ENCODE peak calls at places on chromosome 2, in eight cellular contexts. V is uterus, K is iPS DF 6.9, F is gastrocnemius medialis, X is mesenchymal stem cell, U is heart right ventricle, I is body of pancreas, A is astrocyte. E is an unnamed sample.

GRCh38 chr2:3377279-3377611 is 373 bp downstream of the EIPR1 start:
- DNase-seq in V (no peak), K (no peak), F (no peak), X (peak; percentile 60), U (no peak), I (no peak), A (peak; percentile 35), E (no peak)

GRCh38 chr2:220654322-220654721 is 917.8 kb downstream of the EPHA4 start:
- DNase-seq in V (no peak), K (no peak), F (no peak), X (no peak), U (no peak), I (no peak), A (no peak), E (no peak)

GRCh38 chr2:233133239-233133638 is 73.1 kb downstream of the INPP5D start:
- DNase-seq in V (no peak), K (no peak), F (no peak), X (no peak), U (no peak), I (no peak), A (no peak), E (no peak)

GRCh38 chr2:46435796-46436360 is 43.5 kb upstream of the TMEM247 start:
- DNase-seq in V (no peak), K (no peak), F (no peak), X (no peak), U (no peak), I (no peak), A (peak; percentile 73), E (no peak)

GRCh38 chr2:101768480-101769077 is 71.1 kb downstream of the MAP4K4 start:
- DNase-seq in V (no peak), K (no peak), F (no peak), X (no peak), U (no peak), I (no peak), A (no peak), E (no peak)

GRCh38 chr2:187964742-187965141 is 326.9 kb upstream of the GULP1 start:
- DNase-seq in V (no peak), K (no peak), F (no peak), X (no peak), U (no peak), I (no peak), A (peak; percentile 13), E (no peak)

GRCh38 chr2:163664610-163665009 is 71.2 kb downstream of the FIGN start:
- DNase-seq in V (no peak), K (no peak), F (no peak), X (peak; percentile 94), U (no peak), I (no peak), A (peak; percentile 93), E (no peak)

GRCh38 chr2:196230051-196230450 is 58.7 kb upstream of the STK17B start:
- DNase-seq in V (no peak), K (no peak), F (no peak), X (no peak), U (no peak), I (peak; percentile 11), A (no peak), E (no peak)

GRCh38 chr2:122152571-122152970 is 397.1 kb downstream of the TSN start:
- DNase-seq in V (no peak), K (no peak), F (no peak), X (no peak), U (no peak), I (no peak), A (no peak), E (no peak)

GRCh38 chr2:29228276-29228675 is 113.1 kb downstream of the CLIP4 start:
- DNase-seq in V (no peak), K (no peak), F (no peak), X (no peak), U (no peak), I (no peak), A (peak; percentile 92), E (no peak)

GRCh38 chr2:84846041-84846663 is 34.7 kb downstream of the TRABD2A start:
- DNase-seq in V (no peak), K (no peak), F (no peak), X (no peak), U (no peak), I (no peak), A (peak; percentile 69), E (no peak)

GRCh38 chr2:169479257-169480078 is at the start of gene BBS5:
- DNase-seq in V (peak; percentile 76), K (peak; percentile 20), F (peak; percentile 68), X (peak; percentile 87), U (peak; percentile 84), I (peak; percentile 88), A (peak; percentile 81), E (peak; percentile 88)

GRCh38 chr2:71784734-71785549 is 331.6 kb downstream of the DYSF start:
- DNase-seq in V (no peak), K (no peak), F (peak; percentile 48), X (no peak), U (no peak), I (no peak), A (peak; percentile 36), E (peak; percentile 40)

GRCh38 chr2:17851731-17852585 is 26.5 kb upstream of the KCNS3 start:
- DNase-seq in V (peak; percentile 16), K (peak; percentile 18), F (peak; percentile 19), X (peak; percentile 67), U (peak; percentile 31), I (peak; percentile 64), A (peak; percentile 48), E (peak; percentile 25)

GRCh38 chr2:173858297-173858731 is 106.9 kb downstream of the SP3 start:
- DNase-seq in V (no peak), K (no peak), F (no peak), X (no peak), U (no peak), I (no peak), A (no peak), E (no peak)

GRCh38 chr2:181165199-181165868 is 184.9 kb downstream of the UBE2E3 start:
- DNase-seq in V (no peak), K (no peak), F (no peak), X (no peak), U (no peak), I (no peak), A (no peak), E (no peak)

GRCh38 chr2:183248866-183249567 is 124.8 kb downstream of the NUP35 start:
- DNase-seq in V (no peak), K (no peak), F (no peak), X (peak; percentile 44), U (no peak), I (no peak), A (peak; percentile 8), E (no peak)

GRCh38 chr2:112156152-112156986 is 18.2 kb downstream of the FBLN7 start:
- DNase-seq in V (no peak), K (no peak), F (no peak), X (peak; percentile 29), U (no peak), I (no peak), A (peak; percentile 69), E (no peak)

GRCh38 chr2:69830045-69830905 is 815 bp downstream of the GMCL1 start:
- DNase-seq in V (peak; percentile 26), K (no peak), F (peak; percentile 5), X (peak; percentile 77), U (no peak), I (peak; percentile 56), A (peak; percentile 12), E (peak; percentile 38)

GRCh38 chr2:166180951-166181812 is 53.4 kb upstream of the SCN1A start:
- DNase-seq in V (no peak), K (peak; percentile 41), F (no peak), X (peak; percentile 43), U (peak; percentile 10), I (peak; percentile 83), A (no peak), E (no peak)

GRCh38 chr2:240718896-240719490 is 27.3 kb downstream of the AQP12A start:
- DNase-seq in V (no peak), K (no peak), F (no peak), X (no peak), U (no peak), I (no peak), A (no peak), E (no peak)

GRCh38 chr2:191382801-191383200 is 137.6 kb downstream of the MYO1B start:
- DNase-seq in V (no peak), K (no peak), F (no peak), X (peak; percentile 87), U (no peak), I (peak; percentile 89), A (no peak), E (no peak)

DNA sequence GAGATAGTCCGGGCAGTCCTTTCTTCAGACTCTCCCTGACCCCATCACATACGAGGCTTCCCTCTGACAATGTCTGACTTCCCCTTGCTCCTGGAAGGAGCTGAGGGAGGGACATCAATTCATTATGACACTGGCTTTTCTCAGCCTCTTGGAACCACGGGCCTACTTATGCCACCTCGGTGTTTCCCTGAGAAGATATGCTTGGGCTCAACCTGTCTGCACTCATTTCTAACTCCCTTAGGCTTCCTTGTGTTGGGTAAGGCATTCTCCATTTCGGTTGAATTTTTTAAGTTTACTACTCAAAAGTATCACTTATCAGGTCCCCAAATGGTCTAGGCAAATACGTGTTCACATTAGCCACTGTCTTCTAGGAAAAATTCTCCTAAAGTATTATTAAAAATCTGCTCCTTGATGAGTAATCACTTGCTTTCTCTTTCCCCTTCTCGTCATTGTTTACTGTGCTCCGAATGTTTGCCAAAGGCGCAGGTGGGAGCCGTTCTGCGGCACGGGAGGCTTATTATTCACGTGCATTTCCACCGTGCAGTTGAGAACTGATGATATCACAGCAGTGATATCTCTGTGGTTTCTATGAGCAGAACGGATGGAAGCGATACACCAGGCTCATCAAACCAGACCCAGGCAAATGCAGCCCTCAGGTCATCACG is 33.1 kb downstream of the ARL4C start:
- DNase-seq in V (no peak), K (no peak), F (no peak), X (no peak), U (no peak), I (peak; percentile 9), A (no peak), E (no peak)
- H3K27ac ChIP-seq in V (no peak overlapping the region), K (no peak overlapping the region), F (no peak overlapping the region), X (no peak overlapping the region), U (no peak overlapping the region), I (no peak overlapping the region), A (no peak overlapping the region), E (no peak overlapping the region)

GRCh38 chr2:264493-265468 is at the start of gene ACP1:
- DNase-seq in V (peak; percentile 91), K (peak; percentile 94), F (peak; percentile 85), X (peak; percentile 91), U (peak; percentile 95), I (peak; percentile 100), A (peak; percentile 78), E (peak; percentile 89)
- H3K27ac ChIP-seq in V (peak within 1 kb of the TSS; percentile 55), K (no peak within 1 kb of the TSS), F (peak within 1 kb of the TSS; percentile 80), X (peak within 1 kb of the TSS; percentile 68), U (peak within 1 kb of the TSS; percentile 56), I (peak within 1 kb of the TSS; percentile 98), A (peak within 1 kb of the TSS; percentile 97), E (peak within 1 kb of the TSS; percentile 80)

GRCh38 chr2:32864337-32864736 is 82.4 kb upstream of the LTBP1 start:
- DNase-seq in V (no peak), K (no peak), F (no peak), X (peak; percentile 60), U (no peak), I (no peak), A (peak; percentile 73), E (no peak)
- H3K27ac ChIP-seq in V (no peak overlapping the region), K (no peak overlapping the region), F (no peak overlapping the region), X (peak overlapping the region; percentile 19), U (no peak overlapping the region), I (no peak overlapping the region), A (peak overlapping the region; percentile 65), E (peak overlapping the region; percentile 38)

DNA sequence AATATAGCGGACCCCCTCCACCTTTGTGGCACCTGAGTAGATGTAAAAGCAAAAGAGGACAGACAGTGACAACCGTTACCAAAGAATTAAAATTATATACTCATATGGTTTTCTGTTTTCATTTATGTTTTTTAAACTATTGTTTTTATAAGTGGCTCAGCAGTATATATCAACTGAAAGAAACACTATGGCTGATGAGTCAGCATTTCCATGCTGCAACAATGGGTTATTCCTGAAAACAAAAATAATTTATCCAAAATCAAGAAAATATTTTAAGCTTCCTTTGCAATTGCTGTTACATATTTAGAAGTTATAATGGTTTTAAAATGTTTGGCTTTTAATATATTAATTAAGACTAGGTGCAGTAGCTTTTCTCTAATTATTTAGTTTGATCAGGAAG is 17.7 kb downstream of the MRPS9 start:
- DNase-seq in V (no peak), K (no peak), F (no peak), X (peak; percentile 10), U (no peak), I (no peak), A (no peak), E (no peak)
- H3K27ac ChIP-seq in V (no peak overlapping the region), K (no peak overlapping the region), F (no peak overlapping the region), X (no peak overlapping the region), U (no peak overlapping the region), I (no peak overlapping the region), A (no peak overlapping the region), E (no peak overlapping the region)